ENCODE peak calls at places on chromosomes 12 and 14, in nine cellular contexts. I is effector memory CD4-positive, alpha-beta T cell; T is lower lobe of right lung; E is CD8-positive, alpha-beta T cell; L is H9; J is right cardiac atrium; A is pancreas; O is CD8-positive, alpha-beta memory T cell; K is uterus. S is an unnamed sample. For H3K4me1, the result is how much of the 10 kb centered on the place peaks cover.

GRCh38 chr14:49250517-49250916 is 335.7 kb downstream of the RPS29 start:
- DNase-seq in J (peak), A (no peak), K (no peak), T (no peak), E (no peak), O (no peak), L (no peak), I (no peak), S (no peak)

GRCh38 chr14:60723218-60724079 is 702 bp downstream of the SIX4 start:
- DNase-seq in E (no peak), J (peak), K (peak), A (peak), O (peak), I (no peak), L (peak), T (peak), S (no peak)

GRCh38 chr12:51171884-51172514 is 936 bp downstream of the TFCP2 start:
- DNase-seq in J (peak), O (no peak), I (no peak), L (peak), T (no peak), K (no peak), E (no peak), A (no peak), S (no peak)

GRCh38 chr12:2640281-2640680 is 154.5 kb upstream of the FKBP4 start:
- DNase-seq in K (no peak), L (no peak), O (no peak), J (peak), I (no peak), T (no peak), A (no peak), E (no peak), S (no peak)

GRCh38 chr14:100339757-100340453 is 16.8 kb downstream of the SLC25A47 start:
- DNase-seq in T (peak), I (no peak), O (no peak), L (no peak), A (no peak), K (no peak), E (no peak), J (no peak), S (no peak)

GRCh38 chr14:77053046-77053841 is 24.7 kb upstream of the IRF2BPL start:
- DNase-seq in T (peak), K (peak), I (peak), A (peak), J (peak), O (peak), E (peak), L (peak), S (peak)

GRCh38 chr14:94595912-94596311 is 14.7 kb downstream of the SERPINA5 start:
- DNase-seq in A (no peak), E (no peak), L (no peak), T (no peak), O (no peak), J (no peak), I (no peak), K (no peak), S (no peak)

GRCh38 chr12:117587646-117588287 is 226.3 kb upstream of the NOS1 start:
- DNase-seq in I (no peak), L (peak), J (peak), E (peak), O (no peak), A (peak), T (peak), K (no peak), S (peak)

GRCh38 chr12:1575287-1575798 is 19.0 kb downstream of the FBXL14 start:
- DNase-seq in T (no peak), K (peak), A (no peak), J (no peak), L (no peak), O (no peak), E (no peak), I (no peak), S (no peak)

GRCh38 chr14:66330916-66331315 is 155.3 kb upstream of the CCDC196 start:
- DNase-seq in L (no peak), T (no peak), J (no peak), K (peak), E (no peak), O (no peak), I (no peak), A (no peak), S (no peak)

GRCh38 chr14:30869525-30870150 is 4.7 kb upstream of the COCH start:
- DNase-seq in L (no peak), O (no peak), I (no peak), E (no peak), T (no peak), A (no peak), J (no peak), K (no peak), S (no peak)

GRCh38 chr14:50943943-50944646 is at the start of gene PYGL:
- DNase-seq in O (no peak), I (no peak), L (peak), A (peak), K (peak), J (peak), T (peak), E (no peak), S (peak)

GRCh38 chr12:80068173-80068572 is 31.2 kb upstream of the OTOGL start:
- DNase-seq in K (no peak), O (no peak), A (no peak), T (no peak), I (no peak), E (no peak), J (no peak), L (peak), S (no peak)

GRCh38 chr14:54901380-54902142 is 1.1 kb downstream of the GCH1 start:
- DNase-seq in E (peak), J (no peak), A (peak), L (no peak), T (no peak), O (peak), K (no peak), I (peak), S (no peak)

GRCh38 chr12:3792623-3793288 is 39.8 kb upstream of the CRACR2A start:
- DNase-seq in T (no peak), L (no peak), O (no peak), J (no peak), K (no peak), I (no peak), E (no peak), A (peak), S (no peak)

GRCh38 chr14:84490081-84490480 is 1039.9 kb upstream of the FLRT2 start:
- DNase-seq in E (no peak), J (no peak), L (no peak), I (no peak), T (no peak), O (no peak), A (no peak), K (no peak), S (no peak)

GRCh38 chr12:124524231-124524925 is 43.0 kb downstream of the NCOR2 start:
- DNase-seq in E (no peak), K (peak), J (no peak), L (no peak), T (no peak), O (no peak), A (no peak), I (no peak), S (no peak)

GRCh38 chr12:6766651-6767300 is 613 bp downstream of the PTMS start:
- DNase-seq in E (peak), A (peak), T (peak), L (peak), K (peak), J (peak), I (peak), O (peak), S (peak)

GRCh38 chr14:29717906-29718305 is 209.7 kb downstream of the PRKD1 start:
- DNase-seq in K (no peak), T (no peak), J (no peak), A (no peak), O (no peak), L (no peak), E (no peak), I (no peak), S (no peak)

GRCh38 chr12:103475073-103475472 is 20.7 kb downstream of the C12orf42 start:
- DNase-seq in J (no peak), L (no peak), I (no peak), K (no peak), O (no peak), A (no peak), E (no peak), T (no peak), S (no peak)

GRCh38 chr12:112121780-112122565 is 3.4 kb upstream of the TRAFD1 start:
- DNase-seq in A (peak), K (peak), L (peak), I (no peak), T (peak), E (no peak), J (peak), O (no peak), S (peak)

GRCh38 chr12:12024958-12025682 is 45.6 kb upstream of the BCL2L14 start:
- DNase-seq in J (no peak), K (no peak), A (no peak), T (no peak), I (no peak), L (no peak), E (no peak), O (no peak), S (no peak)

GRCh38 chr12:70828391-70828790 is 92.1 kb downstream of the PTPRR start:
- DNase-seq in I (no peak), L (no peak), K (no peak), J (no peak), T (no peak), O (no peak), A (no peak), E (no peak), S (no peak)

GRCh38 chr12:44589697-44590096 is 286.4 kb downstream of the NELL2 start:
- DNase-seq in E (no peak), A (no peak), I (no peak), J (no peak), T (no peak), L (no peak), O (no peak), K (no peak), S (no peak)

GRCh38 chr12:108360487-108360886 is 21.4 kb upstream of the CMKLR1 start:
- DNase-seq in A (no peak), J (no peak), K (no peak), O (no peak), E (no peak), T (no peak), I (no peak), L (no peak), S (no peak)

GRCh38 chr14:99729991-99730875 is 46.1 kb downstream of the CYP46A1 start:
- DNase-seq in E (peak), O (peak), L (peak), I (peak), A (peak), T (peak), J (peak), K (peak), S (peak)

GRCh38 chr12:102876883-102877282 is 40.2 kb downstream of the PAH start:
- DNase-seq in E (no peak), O (no peak), K (no peak), T (no peak), I (no peak), L (peak), A (no peak), J (no peak), S (no peak)

GRCh38 chr14:104138098-104138890 is at the start of gene KIF26A:
- DNase-seq in L (peak), T (peak), O (no peak), A (peak), E (no peak), I (no peak), K (no peak), J (peak), S (peak)

GRCh38 chr12:49264466-49264872 is 413 bp upstream of the TUBA1C start:
- DNase-seq in K (no peak), J (no peak), L (no peak), E (peak), A (no peak), I (peak), T (no peak), O (no peak), S (no peak)

GRCh38 chr14:95313246-95313645 is 6.5 kb downstream of the CLMN start:
- DNase-seq in J (no peak), A (no peak), L (no peak), K (no peak), I (no peak), T (no peak), O (no peak), E (no peak), S (no peak)

GRCh38 chr12:104680506-104680905 is 223.8 kb downstream of the CHST11 start:
- DNase-seq in L (no peak), O (no peak), A (no peak), E (no peak), T (no peak), J (no peak), K (no peak), I (no peak), S (no peak)

GRCh38 chr12:104681012-104681690 is 224.4 kb downstream of the CHST11 start:
- DNase-seq in K (no peak), I (no peak), L (no peak), O (no peak), J (no peak), T (no peak), E (no peak), A (no peak), S (no peak)

GRCh38 chr12:104682790-104683279 is 226.1 kb downstream of the CHST11 start:
- DNase-seq in J (peak), I (peak), K (no peak), T (no peak), L (no peak), O (peak), A (no peak), E (peak), S (no peak)

GRCh38 chr12:104677441-104678089 is 220.8 kb downstream of the CHST11 start:
- DNase-seq in A (no peak), T (no peak), O (no peak), E (no peak), I (no peak), K (no peak), J (no peak), L (no peak), S (no peak)

DNA sequence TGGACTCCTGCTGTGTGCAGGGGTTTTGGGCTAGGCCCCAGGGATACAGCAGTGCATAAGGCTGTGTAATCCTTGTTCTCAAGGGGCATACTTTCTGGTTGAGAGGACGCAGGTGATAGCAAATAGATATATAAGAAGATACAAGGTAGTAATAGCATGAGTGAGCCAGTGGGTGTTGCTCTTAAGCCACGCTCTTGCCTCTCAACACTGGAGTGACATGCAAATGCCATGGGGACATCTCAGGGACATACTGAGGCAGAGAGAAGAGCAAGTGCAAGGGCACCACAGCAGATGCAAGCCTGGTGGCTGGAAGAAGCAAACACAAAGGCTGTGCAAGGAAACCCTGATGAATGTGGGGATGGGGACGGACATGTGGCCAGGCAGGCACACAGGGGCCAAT is 223.3 kb downstream of the CHST11 start:
- DNase-seq in K (no peak), L (no peak), T (no peak), I (peak), O (no peak), J (peak), A (no peak), E (no peak), S (no peak)
- H3K4me1 ChIP-seq in K (under half), L (under half), T (under half), I (under half), O (under half), J (under half), A (under half), E (under half), S (under half)

GRCh38 chr14:89918721-89919120 is 35.8 kb downstream of the EFCAB11 start:
- DNase-seq in J (no peak), E (no peak), O (no peak), I (no peak), K (no peak), A (no peak), L (no peak), T (no peak), S (no peak)

GRCh38 chr14:89921896-89922548 is 32.5 kb downstream of the EFCAB11 start:
- DNase-seq in E (no peak), T (no peak), A (no peak), I (no peak), O (no peak), L (no peak), K (no peak), J (no peak), S (no peak)

GRCh38 chr14:89922549-89922907 is 32.0 kb downstream of the EFCAB11 start:
- DNase-seq in J (no peak), L (no peak), O (no peak), K (no peak), E (no peak), T (no peak), I (no peak), A (no peak), S (no peak)

GRCh38 chr14:89921346-89921745 is 33.2 kb downstream of the EFCAB11 start:
- DNase-seq in O (no peak), K (no peak), T (no peak), A (no peak), J (no peak), E (no peak), I (no peak), L (no peak), S (no peak)

DNA sequence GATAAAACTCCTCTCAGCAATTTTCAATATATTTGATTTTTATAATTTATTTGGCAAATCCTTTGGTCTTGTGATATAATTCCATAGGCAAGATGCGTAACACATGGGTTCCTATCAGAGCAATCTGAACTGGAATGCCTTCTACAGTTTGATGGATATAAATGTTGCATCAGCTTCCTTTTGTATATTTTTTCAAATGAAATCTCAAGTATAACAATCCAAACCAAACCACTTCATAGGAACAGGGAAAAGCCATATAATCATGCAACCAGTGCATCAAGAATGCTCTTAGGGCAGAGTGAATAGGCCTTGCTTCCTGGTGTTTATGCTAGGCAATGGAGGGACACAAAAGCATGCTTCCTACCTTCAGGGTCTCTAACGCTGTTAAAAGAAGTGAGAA is 34.5 kb downstream of the EFCAB11 start:
- DNase-seq in J (no peak), I (no peak), A (no peak), L (no peak), E (no peak), T (no peak), O (no peak), K (no peak), S (no peak)
- H3K27ac ChIP-seq in J (no peak), I (no peak), A (no peak), L (no peak), E (no peak), T (no peak), O (no peak), K (no peak), S (no peak)

GRCh38 chr12:75560167-75560566 is 48.8 kb upstream of the KRR1 start:
- DNase-seq in T (no peak), O (no peak), I (no peak), J (no peak), K (no peak), L (no peak), A (no peak), E (no peak), S (no peak)
- H3K4me1 ChIP-seq in T (under half), O (under half), I (under half), J (under half), K (under half), L (under half), A (under half), E (under half), S (under half)

DNA sequence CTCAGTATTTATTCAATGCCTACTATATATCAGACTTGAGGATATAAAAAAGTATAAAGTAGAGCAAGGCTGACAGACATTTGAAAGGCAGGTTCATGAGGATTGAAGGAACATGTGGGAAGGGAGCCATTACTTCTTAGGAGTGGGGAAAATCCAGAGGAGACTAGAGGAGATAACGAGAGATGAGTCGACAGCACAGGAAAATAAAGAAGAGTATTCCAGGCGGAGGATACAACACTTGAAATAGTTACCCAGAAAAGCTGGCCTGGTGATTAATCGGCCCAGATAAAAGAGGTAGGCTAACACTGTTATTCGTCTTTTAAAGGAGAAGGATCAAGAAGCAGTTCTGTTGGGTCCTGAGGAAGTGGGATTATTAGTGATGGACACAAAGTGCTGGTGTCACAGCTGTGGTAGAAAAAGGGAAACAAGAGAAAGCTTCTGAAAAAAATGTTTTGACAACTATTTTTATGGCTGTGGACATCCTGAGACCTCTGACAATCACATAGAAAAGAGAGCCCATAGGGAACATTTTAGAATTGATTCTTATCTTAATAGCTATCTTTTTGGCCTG is 425.3 kb downstream of the ZFP36L1 start:
- DNase-seq in T (no peak), I (no peak), A (no peak), K (no peak), E (no peak), J (no peak), O (no peak), L (no peak), S (no peak)
- H3K27ac ChIP-seq in T (no peak), I (no peak), A (no peak), K (peak), E (no peak), J (no peak), O (no peak), L (no peak), S (peak)

GRCh38 chr14:103081951-103082350 is 2.1 kb upstream of the LBHD2 start:
- DNase-seq in O (no peak), E (no peak), I (no peak), A (no peak), T (no peak), K (no peak), L (no peak), J (no peak), S (no peak)
- H3K4me1 ChIP-seq in O (under half), E (under half), I (under half), A (under half), T (under half), K (under half), L (under half), J (under half), S (under half)

GRCh38 chr14:43934102-43934501 is 573.0 kb downstream of the FSCB start:
- DNase-seq in A (no peak), E (no peak), O (no peak), L (no peak), T (no peak), K (no peak), J (no peak), I (no peak), S (no peak)

GRCh38 chr14:43938588-43939281 is 568.3 kb downstream of the FSCB start:
- DNase-seq in J (no peak), I (no peak), A (no peak), L (no peak), E (no peak), O (no peak), K (no peak), T (no peak), S (no peak)

GRCh38 chr14:43937001-43937400 is 570.1 kb downstream of the FSCB start:
- DNase-seq in I (no peak), E (no peak), K (no peak), J (no peak), O (no peak), A (no peak), T (no peak), L (no peak), S (no peak)

DNA sequence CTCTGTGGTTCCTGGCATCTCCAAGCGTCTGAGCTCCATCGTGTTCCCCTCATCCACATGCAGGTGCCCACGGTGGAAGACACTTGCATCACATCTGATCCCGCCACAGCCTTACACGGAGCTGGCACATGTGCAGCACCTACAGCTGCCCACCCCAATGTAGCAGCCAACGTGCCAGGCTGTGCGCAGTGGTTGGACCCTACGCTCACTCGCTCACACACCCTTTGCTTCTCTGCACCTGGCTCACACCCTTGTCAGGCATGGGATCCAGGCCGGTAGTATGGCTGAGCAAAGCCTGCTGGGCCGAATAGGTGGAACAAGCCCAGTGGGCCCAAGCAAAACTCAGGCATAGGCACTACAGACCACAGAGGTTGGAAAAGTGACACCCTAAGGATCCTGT is 567.2 kb downstream of the FSCB start:
- DNase-seq in J (no peak), I (no peak), O (no peak), L (no peak), K (no peak), A (no peak), T (no peak), E (no peak), S (no peak)
- H3K27ac ChIP-seq in J (no peak), I (no peak), O (no peak), L (no peak), K (no peak), A (no peak), T (no peak), E (no peak), S (no peak)

S was measured in left ventricle myocardium inferior.